ENCODE peak calls at places on chromosomes 3 and 15, in eight cellular contexts. R is RWPE1; N is activated CD4-positive, alpha-beta T cell treated with anti-CD3 and anti-CD28 coated beads, Interleukin-2, amount 50 U/mL, for 1 hour; A is activated CD4-positive, CD25-positive, alpha-beta regulatory T cell; B is AG08395; X is effector CD4-positive, alpha-beta T cell; K is GM12865; I is epithelial cell of prostate. Q is an unnamed sample.

GRCh38 chr15:72838311-72838731 is 54.8 kb upstream of the ADPGK start:
- DNase-seq in R (no peak), N (no peak), A (no peak), B (no peak), X (no peak), K (peak), I (no peak), Q (no peak)

GRCh38 chr3:107574650-107575049 is 51.9 kb downstream of the BBX start:
- DNase-seq in R (peak), N (no peak), A (no peak), B (peak), X (no peak), K (peak), I (no peak), Q (peak)

GRCh38 chr3:41574900-41575299 is 375.6 kb downstream of the CTNNB1 start:
- DNase-seq in R (no peak), N (no peak), A (no peak), B (no peak), X (no peak), K (peak), I (no peak), Q (no peak)

GRCh38 chr15:36885709-36886108 is 214.6 kb downstream of the MEIS2 start:
- DNase-seq in R (no peak), N (no peak), A (no peak), B (no peak), X (no peak), K (no peak), I (no peak), Q (no peak)

GRCh38 chr15:40421246-40422157 is 15.9 kb downstream of the IVD start:
- DNase-seq in R (peak), N (peak), A (peak), B (peak), X (peak), K (peak), I (no peak), Q (peak)

GRCh38 chr3:66453525-66454463 is 47.0 kb downstream of the LRIG1 start:
- DNase-seq in R (no peak), N (no peak), A (no peak), B (no peak), X (no peak), K (no peak), I (no peak), Q (no peak)

GRCh38 chr3:99720985-99721632 is 82.7 kb downstream of the COL8A1 start:
- DNase-seq in R (peak), N (no peak), A (no peak), B (peak), X (no peak), K (no peak), I (no peak), Q (no peak)

GRCh38 chr3:32102289-32102688 is 4.1 kb upstream of the GPD1L start:
- DNase-seq in R (no peak), N (no peak), A (no peak), B (no peak), X (no peak), K (no peak), I (no peak), Q (no peak)

GRCh38 chr3:2098398-2099027 is at the start of gene CNTN4:
- DNase-seq in R (peak), N (no peak), A (no peak), B (peak), X (no peak), K (peak), I (no peak), Q (peak)

GRCh38 chr3:104088738-104089137 is 1278.0 kb upstream of the ALCAM start:
- DNase-seq in R (no peak), N (no peak), A (no peak), B (no peak), X (no peak), K (no peak), I (no peak), Q (no peak)

GRCh38 chr3:13279532-13279910 is 140.6 kb downstream of the NUP210 start:
- DNase-seq in R (no peak), N (no peak), A (no peak), B (no peak), X (no peak), K (no peak), I (no peak), Q (no peak)

GRCh38 chr3:8733332-8734094 is at the start of gene CAV3:
- DNase-seq in R (no peak), N (no peak), A (no peak), B (peak), X (no peak), K (no peak), I (no peak), Q (no peak)

GRCh38 chr3:135503429-135504083 is 462.0 kb upstream of the PPP2R3A start:
- DNase-seq in R (peak), N (peak), A (no peak), B (peak), X (no peak), K (peak), I (no peak), Q (peak)

GRCh38 chr3:188052229-188052965 is 101.6 kb upstream of the LPP start:
- DNase-seq in R (no peak), N (no peak), A (no peak), B (no peak), X (no peak), K (no peak), I (no peak), Q (peak)

GRCh38 chr15:52695146-52695545 is 16.0 kb upstream of the ATOSA start:
- DNase-seq in R (no peak), N (no peak), A (no peak), B (no peak), X (no peak), K (no peak), I (no peak), Q (no peak)

GRCh38 chr15:69823223-69823907 is 274.4 kb downstream of the TLE3 start:
- DNase-seq in R (peak), N (no peak), A (no peak), B (peak), X (no peak), K (peak), I (no peak), Q (peak)

GRCh38 chr15:63595688-63596087 is 1.5 kb upstream of the FBXL22 start:
- DNase-seq in R (no peak), N (no peak), A (no peak), B (no peak), X (no peak), K (no peak), I (no peak), Q (no peak)

GRCh38 chr3:144127700-144128099 is 156.1 kb downstream of the DIPK2A start:
- DNase-seq in R (peak), N (no peak), A (no peak), B (no peak), X (no peak), K (no peak), I (no peak), Q (no peak)

GRCh38 chr15:55741592-55742497 is 1.1 kb downstream of the PRTG start:
- DNase-seq in R (peak), N (no peak), A (no peak), B (no peak), X (no peak), K (peak), I (no peak), Q (peak)

GRCh38 chr3:111999924-112000835 is 1.5 kb downstream of the TAGLN3 start:
- DNase-seq in R (no peak), N (no peak), A (no peak), B (no peak), X (no peak), K (no peak), I (no peak), Q (peak)

GRCh38 chr3:185207931-185208746 is 45.7 kb downstream of the EHHADH start:
- DNase-seq in R (no peak), N (no peak), A (no peak), B (peak), X (no peak), K (peak), I (peak), Q (peak)

GRCh38 chr3:55160241-55160877 is 232.5 kb upstream of the LRTM1 start:
- DNase-seq in R (no peak), N (no peak), A (no peak), B (peak), X (no peak), K (peak), I (no peak), Q (peak)

GRCh38 chr3:14453841-14454630 is 51.6 kb downstream of the SLC6A6 start:
- DNase-seq in R (no peak), N (no peak), A (no peak), B (no peak), X (no peak), K (no peak), I (no peak), Q (no peak)

GRCh38 chr15:90620379-90621134 is 90.8 kb downstream of the CRTC3 start:
- DNase-seq in R (no peak), N (peak), A (no peak), B (no peak), X (no peak), K (peak), I (no peak), Q (no peak)

GRCh38 chr3:54243262-54243931 is 121.0 kb downstream of the CACNA2D3 start:
- DNase-seq in R (peak), N (no peak), A (no peak), B (peak), X (no peak), K (peak), I (no peak), Q (no peak)

GRCh38 chr15:99248000-99248727 is 1.2 kb downstream of the TTC23 start:
- DNase-seq in R (no peak), N (no peak), A (no peak), B (no peak), X (no peak), K (no peak), I (no peak), Q (no peak)

GRCh38 chr15:99651023-99651807 is 82.0 kb downstream of the LYSMD4 start:
- DNase-seq in R (peak), N (no peak), A (no peak), B (peak), X (no peak), K (no peak), I (peak), Q (no peak)

GRCh38 chr3:184724662-184725061 is 12.8 kb upstream of the MAGEF1 start:
- DNase-seq in R (no peak), N (no peak), A (no peak), B (no peak), X (no peak), K (no peak), I (no peak), Q (no peak)

GRCh38 chr15:62903437-62903836 is 139.1 kb upstream of the TPM1 start:
- DNase-seq in R (no peak), N (no peak), A (no peak), B (no peak), X (no peak), K (no peak), I (no peak), Q (no peak)

GRCh38 chr3:171328419-171329082 is 131.7 kb downstream of the TNIK start:
- DNase-seq in R (no peak), N (peak), A (peak), B (no peak), X (peak), K (peak), I (no peak), Q (peak)

GRCh38 chr15:83282859-83283812 is 1.3 kb downstream of the BNC1 start:
- DNase-seq in R (peak), N (no peak), A (no peak), B (peak), X (no peak), K (no peak), I (no peak), Q (peak)

GRCh38 chr3:40237892-40238571 is 71.5 kb upstream of the EIF1B start:
- DNase-seq in R (no peak), N (no peak), A (no peak), B (peak), X (no peak), K (no peak), I (no peak), Q (peak)

GRCh38 chr3:128277378-128278049 is 124.2 kb downstream of the EEFSEC start:
- DNase-seq in R (no peak), N (no peak), A (no peak), B (no peak), X (no peak), K (no peak), I (no peak), Q (no peak)

GRCh38 chr3:18008706-18009363 is 266.4 kb upstream of the TBC1D5 start:
- DNase-seq in R (no peak), N (no peak), A (no peak), B (no peak), X (no peak), K (no peak), I (no peak), Q (no peak)

Q was measured in SK-N-DZ.